ENCODE peak calls at places on chromosomes 13 and 19, in five cellular contexts. A is naive thymus-derived CD8-positive, alpha-beta T cell; N is HEK293T; J is LoVo; M is activated CD4-positive, alpha-beta T cell treated with anti-CD3 and anti-CD28 coated beads for 1 hour. U is an unnamed sample.

GRCh38 chr19:55590621-55591020 is 8.7 kb downstream of the FIZ1 start:
- DNase-seq in A (no peak), N (peak; percentile 52), J (peak; percentile 13), M (no peak), U (no peak)

GRCh38 chr13:93875527-93875926 is 604.0 kb downstream of the DCT start:
- DNase-seq in A (no peak), N (no peak), J (no peak), M (no peak), U (no peak)

GRCh38 chr13:97948041-97948440 is 5.4 kb upstream of the IPO5 start:
- DNase-seq in A (no peak), N (no peak), J (no peak), M (no peak), U (no peak)

GRCh38 chr13:48489003-48489402 is 43.9 kb downstream of the RCBTB2 start:
- DNase-seq in A (no peak), N (no peak), J (no peak), M (no peak), U (no peak)

GRCh38 chr19:27974082-27974513 is 1238.9 kb downstream of the UQCRFS1 start:
- DNase-seq in A (no peak), N (no peak), J (peak; percentile 10), M (no peak), U (no peak)

GRCh38 chr19:19514881-19515763 is at the start of gene TSSK6:
- DNase-seq in A (no peak), N (no peak), J (no peak), M (no peak), U (no peak)

GRCh38 chr19:40802300-40803169 is 3.5 kb downstream of the EGLN2 start:
- DNase-seq in A (no peak), N (no peak), J (no peak), M (no peak), U (no peak)

GRCh38 chr19:8550070-8550469 is 27.2 kb downstream of the MYO1F start:
- DNase-seq in A (no peak), N (no peak), J (no peak), M (no peak), U (no peak)

GRCh38 chr19:10286803-10287737 is at the start of gene ICAM4:
- DNase-seq in A (no peak), N (peak; percentile 34), J (no peak), M (no peak), U (no peak)

GRCh38 chr19:33194884-33195710 is 967 bp downstream of the LRP3 start:
- DNase-seq in A (no peak), N (peak; percentile 40), J (peak; percentile 22), M (no peak), U (no peak)